ENCODE peak calls at places on chromosome 17, in four cellular contexts. One of them, this sample, is unnamed.

GRCh38 chr17:77899494-77899893 is 59.0 kb upstream of the TNRC6C start:
- DNase-seq in K562: no peak
- DNase-seq in HCT116: no peak
- DNase-seq in H1: no peak
- DNase-seq in this sample: no peak

GRCh38 chr17:73335591-73336503 is 24.0 kb upstream of the CDC42EP4 start:
- DNase-seq in K562: no peak
- DNase-seq in HCT116: no peak
- DNase-seq in H1: no peak
- DNase-seq in this sample: no peak

GRCh38 chr17:64216030-64216384 is 47.1 kb downstream of the TEX2 start:
- DNase-seq in H1: no peak
- DNase-seq in K562: no peak
- DNase-seq in HCT116: no peak
- DNase-seq in this sample: no peak

GRCh38 chr17:79841369-79842135 is 2.3 kb upstream of the CBX4 start:
- DNase-seq in H1: no peak
- DNase-seq in K562: no peak
- DNase-seq in HCT116: no peak
- DNase-seq in this sample: no peak

GRCh38 chr17:40130352-40131042 is 8.7 kb downstream of the MSL1 start:
- DNase-seq in K562: no peak
- DNase-seq in H1: no peak
- DNase-seq in HCT116: no peak
- DNase-seq in this sample: no peak

GRCh38 chr17:15981646-15982580 is 17.6 kb downstream of the ZSWIM7 start:
- DNase-seq in K562: peak
- DNase-seq in H1: no peak
- DNase-seq in HCT116: no peak
- DNase-seq in this sample: no peak

GRCh38 chr17:60679287-60679686 is 1.6 kb downstream of the BCAS3 start:
- DNase-seq in HCT116: no peak
- DNase-seq in K562: no peak
- DNase-seq in H1: no peak
- DNase-seq in this sample: no peak

GRCh38 chr17:40014375-40014980 is 762 bp upstream of the CSF3 start:
- DNase-seq in HCT116: no peak
- DNase-seq in H1: no peak
- DNase-seq in K562: no peak
- DNase-seq in this sample: peak

GRCh38 chr17:81939881-81940385 is 2.8 kb upstream of the PYCR1 start:
- DNase-seq in HCT116: no peak
- DNase-seq in H1: no peak
- DNase-seq in K562: no peak
- DNase-seq in this sample: no peak

GRCh38 chr17:34542700-34543336 is 36.6 kb upstream of the TMEM132E start:
- DNase-seq in K562: peak
- DNase-seq in H1: no peak
- DNase-seq in HCT116: no peak
- DNase-seq in this sample: no peak

GRCh38 chr17:50443492-50444051 is 17.6 kb downstream of the ACSF2 start:
- DNase-seq in K562: peak
- DNase-seq in HCT116: no peak
- DNase-seq in H1: no peak
- DNase-seq in this sample: no peak

GRCh38 chr17:55699178-55699865 is 23.3 kb downstream of the TMEM100 start:
- DNase-seq in K562: no peak
- DNase-seq in HCT116: no peak
- DNase-seq in H1: no peak
- DNase-seq in this sample: no peak

GRCh38 chr17:11122908-11123307 is 118.1 kb upstream of the SHISA6 start:
- DNase-seq in HCT116: no peak
- DNase-seq in H1: no peak
- DNase-seq in K562: no peak
- DNase-seq in this sample: no peak

GRCh38 chr17:30232822-30233427 is 2.6 kb downstream of the SLC6A4 start:
- DNase-seq in H1: no peak
- DNase-seq in HCT116: no peak
- DNase-seq in K562: no peak
- DNase-seq in this sample: no peak

GRCh38 chr17:48037036-48037881 is at the start of gene COPZ2:
- DNase-seq in K562: no peak
- DNase-seq in HCT116: no peak
- DNase-seq in H1: no peak
- DNase-seq in this sample: peak

GRCh38 chr17:50459081-50459676 is 9.5 kb downstream of the CHAD start:
- DNase-seq in HCT116: peak
- DNase-seq in K562: peak
- DNase-seq in H1: no peak
- DNase-seq in this sample: peak

GRCh38 chr17:69500911-69501429 is 86.5 kb downstream of the MAP2K6 start:
- DNase-seq in H1: no peak
- DNase-seq in K562: no peak
- DNase-seq in HCT116: no peak
- DNase-seq in this sample: no peak

GRCh38 chr17:51346218-51346982 is 86.1 kb downstream of the UTP18 start:
- DNase-seq in HCT116: no peak
- DNase-seq in K562: no peak
- DNase-seq in H1: no peak
- DNase-seq in this sample: peak

GRCh38 chr17:11598274-11599221 is at the start of gene DNAH9:
- DNase-seq in HCT116: no peak
- DNase-seq in K562: peak
- DNase-seq in H1: peak
- DNase-seq in this sample: peak

GRCh38 chr17:59859444-59860025 is 33.2 kb downstream of the TUBD1 start:
- DNase-seq in HCT116: no peak
- DNase-seq in K562: peak
- DNase-seq in H1: no peak
- DNase-seq in this sample: peak

GRCh38 chr17:43015579-43015978 is 6.6 kb downstream of the VAT1 start:
- DNase-seq in HCT116: no peak
- DNase-seq in H1: no peak
- DNase-seq in K562: no peak
- DNase-seq in this sample: no peak

GRCh38 chr17:36825956-36826350 is 111.3 kb upstream of the LHX1 start:
- DNase-seq in K562: no peak
- DNase-seq in H1: no peak
- DNase-seq in HCT116: no peak
- DNase-seq in this sample: no peak

GRCh38 chr17:32350662-32351418 is 883 bp downstream of the ZNF207 start:
- DNase-seq in K562: peak
- DNase-seq in H1: no peak
- DNase-seq in HCT116: no peak
- DNase-seq in this sample: peak

GRCh38 chr17:77598241-77598620 is 360.3 kb upstream of the TNRC6C start:
- DNase-seq in H1: no peak
- DNase-seq in K562: no peak
- DNase-seq in HCT116: no peak
- DNase-seq in this sample: no peak

GRCh38 chr17:68155692-68156091 is 92.2 kb upstream of the AMZ2 start:
- DNase-seq in H1: no peak
- DNase-seq in K562: no peak
- DNase-seq in HCT116: no peak
- DNase-seq in this sample: no peak

GRCh38 chr17:82832411-82832810 is 7.4 kb downstream of the ZNF750 start:
- DNase-seq in H1: no peak
- DNase-seq in HCT116: no peak
- DNase-seq in K562: no peak
- DNase-seq in this sample: no peak

GRCh38 chr17:46929413-46929812 is 6.5 kb downstream of the GOSR2 start:
- DNase-seq in K562: no peak
- DNase-seq in H1: no peak
- DNase-seq in HCT116: no peak
- DNase-seq in this sample: no peak

GRCh38 chr17:75160211-75160610 is 5.9 kb upstream of the JPT1 start:
- DNase-seq in H1: no peak
- DNase-seq in K562: no peak
- DNase-seq in HCT116: no peak
- DNase-seq in this sample: no peak

GRCh38 chr17:82023447-82024241 is 539 bp downstream of the LRRC45 start:
- DNase-seq in HCT116: no peak
- DNase-seq in K562: peak
- DNase-seq in H1: no peak
- DNase-seq in this sample: no peak

GRCh38 chr17:7834554-7834890 is 505 bp downstream of the KDM6B start:
- DNase-seq in K562: peak
- DNase-seq in HCT116: no peak
- DNase-seq in H1: no peak
- DNase-seq in this sample: peak

GRCh38 chr17:38455288-38455915 is 27.1 kb downstream of the ARHGAP23 start:
- DNase-seq in HCT116: no peak
- DNase-seq in H1: no peak
- DNase-seq in K562: no peak
- DNase-seq in this sample: no peak

GRCh38 chr17:27430882-27431491 is 25.3 kb upstream of the KSR1 start:
- DNase-seq in H1: peak
- DNase-seq in HCT116: peak
- DNase-seq in K562: peak
- DNase-seq in this sample: peak

GRCh38 chr17:1985686-1986085 is 39.4 kb downstream of the RTN4RL1 start:
- DNase-seq in H1: no peak
- DNase-seq in HCT116: no peak
- DNase-seq in K562: no peak
- DNase-seq in this sample: no peak

GRCh38 chr17:76264755-76265623 is at the start of gene UBALD2:
- DNase-seq in K562: peak
- DNase-seq in HCT116: peak
- DNase-seq in H1: peak
- DNase-seq in this sample: peak

GRCh38 chr17:76268015-76268749 is 3.0 kb downstream of the UBALD2 start:
- DNase-seq in K562: peak
- DNase-seq in HCT116: no peak
- DNase-seq in H1: no peak
- DNase-seq in this sample: no peak

GRCh38 chr17:76265624-76266243 is 586 bp downstream of the UBALD2 start:
- DNase-seq in H1: no peak
- DNase-seq in K562: peak
- DNase-seq in HCT116: no peak
- DNase-seq in this sample: no peak

GRCh38 chr17:76266244-76266938 is 1.2 kb downstream of the UBALD2 start:
- DNase-seq in K562: peak
- DNase-seq in HCT116: no peak
- DNase-seq in H1: no peak
- DNase-seq in this sample: peak

DNA sequence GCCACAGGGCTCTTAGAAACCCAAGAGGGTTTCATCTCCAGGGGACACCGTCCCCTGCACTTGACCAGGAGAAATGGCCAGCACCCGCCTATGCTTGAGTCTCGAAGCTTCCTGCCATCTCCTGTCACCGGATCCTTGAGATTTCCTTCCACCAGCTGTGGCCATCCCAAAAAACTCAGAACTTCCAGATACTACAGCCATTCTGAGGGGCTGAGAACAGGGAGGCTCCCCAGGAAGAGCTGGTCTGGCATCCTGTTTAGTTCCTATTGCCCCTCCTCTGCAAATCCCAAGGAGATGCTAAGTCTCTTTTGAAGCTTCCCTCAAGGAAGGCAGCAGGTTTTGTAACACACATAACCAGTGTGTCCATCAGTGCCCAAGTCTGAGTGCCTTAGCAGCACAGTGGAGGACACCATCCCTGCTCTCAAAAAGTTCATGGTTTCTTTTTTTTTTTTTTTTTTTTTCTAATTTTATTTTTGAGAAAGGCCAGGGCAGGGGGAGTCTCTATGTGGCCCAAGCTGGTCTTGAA is 2.0 kb downstream of the UBALD2 start:
- DNase-seq in HCT116: no peak
- DNase-seq in H1: no peak
- DNase-seq in K562: no peak
- DNase-seq in this sample: no peak
- H3K9ac ChIP-seq in HCT116: peak
- H3K9ac ChIP-seq in H1: no peak
- H3K9ac ChIP-seq in K562: peak
- H3K9ac ChIP-seq in this sample: peak

GRCh38 chr17:28986714-28987367 is 19.0 kb downstream of the SEZ6 start:
- DNase-seq in H1: no peak
- DNase-seq in K562: no peak
- DNase-seq in HCT116: no peak
- DNase-seq in this sample: no peak

GRCh38 chr17:28985950-28986713 is 19.7 kb downstream of the SEZ6 start:
- DNase-seq in K562: no peak
- DNase-seq in H1: peak
- DNase-seq in HCT116: no peak
- DNase-seq in this sample: no peak

GRCh38 chr17:28991779-28992178 is 14.1 kb downstream of the SEZ6 start:
- DNase-seq in H1: no peak
- DNase-seq in K562: no peak
- DNase-seq in HCT116: no peak
- DNase-seq in this sample: no peak

GRCh38 chr17:28989028-28989427 is 16.8 kb downstream of the SEZ6 start:
- DNase-seq in K562: no peak
- DNase-seq in H1: no peak
- DNase-seq in HCT116: no peak
- DNase-seq in this sample: no peak

GRCh38 chr17:28988475-28988874 is 17.4 kb downstream of the SEZ6 start:
- DNase-seq in H1: no peak
- DNase-seq in HCT116: no peak
- DNase-seq in K562: no peak
- DNase-seq in this sample: no peak
- TF ChIP-seq FOSL1 in H1: no peak
- TF ChIP-seq FOSL1 in HCT116: no peak
- TF ChIP-seq FOSL1 in K562: no peak
- TF ChIP-seq FOSL1 in this sample: no peak

GRCh38 chr17:4900231-4901107 is 1.1 kb downstream of the C17orf107 start:
- DNase-seq in K562: no peak
- DNase-seq in HCT116: no peak
- DNase-seq in H1: no peak
- DNase-seq in this sample: no peak
- H3K9ac ChIP-seq in K562: no peak
- H3K9ac ChIP-seq in HCT116: no peak
- H3K9ac ChIP-seq in H1: peak
- H3K9ac ChIP-seq in this sample: no peak

DNA sequence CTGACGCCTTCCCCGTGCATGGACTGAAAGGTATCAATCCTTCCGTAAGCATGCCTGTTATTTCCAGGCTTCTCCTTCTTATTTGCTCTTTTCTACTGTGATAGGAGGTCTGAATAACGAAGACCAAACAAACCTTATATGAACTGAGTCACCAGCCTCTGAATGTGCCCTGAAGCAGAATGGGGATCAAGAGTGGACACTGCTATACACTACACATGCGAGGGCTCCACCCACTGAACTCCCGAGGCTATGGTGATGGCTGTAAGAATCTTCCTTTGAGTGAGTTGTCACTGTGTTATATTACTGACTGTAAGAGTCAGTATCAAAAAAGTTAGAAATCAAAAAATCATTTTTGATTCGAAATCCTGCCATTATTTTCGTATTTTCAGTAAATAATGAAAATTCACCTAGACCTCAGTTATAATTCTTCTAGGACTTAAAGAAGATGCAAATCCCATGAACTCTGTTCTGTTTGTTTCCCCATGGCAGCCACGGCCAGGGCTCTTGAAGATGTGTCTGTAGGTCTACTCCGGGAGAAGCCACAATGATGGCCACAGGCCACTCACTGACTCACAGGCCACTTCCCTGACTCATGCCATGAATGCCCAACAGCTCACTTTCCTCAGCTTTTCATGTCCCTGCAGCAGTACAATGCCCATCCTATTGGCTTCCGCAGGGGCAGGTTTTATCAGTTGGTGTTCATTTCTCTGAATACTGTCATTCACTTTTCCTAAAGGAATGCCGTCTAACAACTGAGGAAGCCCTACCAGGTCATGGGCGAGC is 54.7 kb downstream of the ZZEF1 start:
- DNase-seq in HCT116: no peak
- DNase-seq in K562: no peak
- DNase-seq in H1: no peak
- DNase-seq in this sample: no peak
- TF ChIP-seq FOSL1 in HCT116: no peak
- TF ChIP-seq FOSL1 in K562: no peak
- TF ChIP-seq FOSL1 in H1: no peak
- TF ChIP-seq FOSL1 in this sample: no peak

This sample was measured in HepG2.